ENCODE peak calls at places on chromosomes 6 and 20, in six cellular contexts. Y is bronchial epithelial cell, L is hepatocyte, E is endothelial cell, O is nephron progenitor cell, H is fibroblast of villous mesenchyme. S is an unnamed sample.

GRCh38 chr6:97133071-97133470 is 149.9 kb downstream of the MMS22L start:
- DNase-seq in L (no peak), Y (no peak), H (no peak), E (no peak), O (no peak), S (no peak)

GRCh38 chr6:34150766-34151165 is 4.9 kb upstream of the GRM4 start:
- DNase-seq in L (no peak), Y (no peak), E (no peak), H (no peak), O (no peak), S (no peak)

GRCh38 chr6:139515511-139515910 is 141.1 kb upstream of the CITED2 start:
- DNase-seq in Y (no peak), L (no peak), O (no peak), E (no peak), H (peak), S (peak)

GRCh38 chr20:2612073-2612472 is 40.4 kb upstream of the NOP56 start:
- DNase-seq in Y (no peak), L (no peak), O (no peak), H (no peak), E (no peak), S (no peak)

GRCh38 chr6:36627801-36628246 is 33.7 kb downstream of the SRSF3 start:
- DNase-seq in O (no peak), Y (peak), L (peak), H (peak), E (no peak), S (no peak)

GRCh38 chr6:163705923-163706322 is 291.4 kb downstream of the QKI start:
- DNase-seq in H (no peak), L (no peak), E (no peak), O (no peak), Y (no peak), S (no peak)

GRCh38 chr20:54260116-54260515 is 52.2 kb downstream of the PFDN4 start:
- DNase-seq in O (no peak), E (no peak), L (no peak), Y (no peak), H (no peak), S (no peak)

GRCh38 chr6:44057931-44058616 is 69.2 kb downstream of the MRPL14 start:
- DNase-seq in Y (no peak), E (no peak), H (peak), O (no peak), L (no peak), S (no peak)

GRCh38 chr6:151070666-151071065 is 169.1 kb upstream of the AKAP12 start:
- DNase-seq in O (no peak), H (peak), L (no peak), Y (no peak), E (no peak), S (no peak)

GRCh38 chr6:45364466-45364865 is 13.3 kb downstream of the SUPT3H start:
- DNase-seq in L (no peak), Y (no peak), O (no peak), H (no peak), E (no peak), S (no peak)

GRCh38 chr20:2507875-2508630 is 662 bp downstream of the ZNF343 start:
- DNase-seq in H (peak), Y (peak), O (no peak), L (peak), E (no peak), S (no peak)

GRCh38 chr20:57457243-57457761 is 66.1 kb downstream of the RBM38 start:
- DNase-seq in E (no peak), L (no peak), O (no peak), Y (no peak), H (no peak), S (no peak)

GRCh38 chr6:35259194-35259945 is at the start of gene ZNF76:
- DNase-seq in O (peak), H (peak), L (peak), E (peak), Y (peak), S (peak)

GRCh38 chr6:35260642-35261570 is 1.4 kb downstream of the ZNF76 start:
- DNase-seq in Y (no peak), L (no peak), E (no peak), H (peak), O (no peak), S (no peak)

GRCh38 chr6:35259946-35260626 is 551 bp downstream of the ZNF76 start:
- DNase-seq in E (peak), H (peak), L (peak), O (no peak), Y (peak), S (peak)

GRCh38 chr6:35258336-35258735 is 1.2 kb upstream of the ZNF76 start:
- DNase-seq in O (no peak), H (no peak), E (no peak), Y (no peak), L (no peak), S (no peak)

GRCh38 chr6:35258858-35259193 is 709 bp upstream of the ZNF76 start:
- DNase-seq in E (peak), L (peak), O (no peak), Y (peak), H (peak), S (peak)
- TF ChIP-seq CTCF in E (no peak), L (peak), O (no peak), Y (peak), H (peak), S (no peak)

GRCh38 chr6:108570518-108570917 is 9.8 kb downstream of the FOXO3 start:
- DNase-seq in Y (no peak), O (no peak), L (no peak), H (no peak), E (no peak), S (peak)
- TF ChIP-seq CTCF in Y (no peak), O (no peak), L (peak), H (peak), E (no peak), S (no peak)

DNA sequence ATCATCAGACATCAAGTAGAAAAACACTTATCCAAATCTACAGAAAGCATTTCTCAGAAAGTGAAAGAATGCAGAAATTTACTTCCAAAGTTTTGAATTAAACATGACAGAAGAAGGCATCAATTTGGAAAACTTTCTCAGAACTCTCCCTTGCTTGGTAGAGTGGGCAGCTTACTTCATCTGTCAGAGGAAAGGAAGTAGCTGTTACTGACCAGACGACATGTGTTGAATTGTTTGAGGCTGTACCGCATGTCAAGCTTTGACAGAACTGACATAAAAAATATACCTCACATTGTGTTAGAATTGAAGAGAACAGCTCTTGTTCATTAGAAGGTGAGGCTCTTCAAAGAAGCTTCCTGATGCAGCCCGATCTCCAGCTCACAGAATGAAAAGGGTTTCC is 190.6 kb downstream of the PLCB1 start:
- DNase-seq in Y (no peak), H (no peak), E (no peak), L (no peak), O (no peak), S (no peak)
- TF ChIP-seq CTCF in Y (no peak), H (no peak), E (no peak), L (no peak), O (no peak), S (no peak)

GRCh38 chr6:85118233-85118632 is 331.6 kb upstream of the NT5E start:
- DNase-seq in O (no peak), E (no peak), H (no peak), L (no peak), Y (no peak), S (peak)
- TF ChIP-seq CTCF in O (peak), E (no peak), H (no peak), L (peak), Y (no peak), S (peak)

GRCh38 chr20:60340232-60340631 is 382.0 kb downstream of the CDH26 start:
- DNase-seq in E (no peak), Y (no peak), O (no peak), L (no peak), H (no peak), S (no peak)
- TF ChIP-seq CTCF in E (no peak), Y (no peak), O (no peak), L (no peak), H (no peak), S (no peak)

GRCh38 chr6:31247813-31248212 is 24.1 kb downstream of the HLA-C start:
- DNase-seq in E (no peak), Y (no peak), H (no peak), O (no peak), L (no peak), S (no peak)

GRCh38 chr6:31249184-31249583 is 22.7 kb downstream of the HLA-C start:
- DNase-seq in L (no peak), H (no peak), O (no peak), E (no peak), Y (no peak), S (no peak)

GRCh38 chr6:31252625-31253024 is 19.3 kb downstream of the HLA-C start:
- DNase-seq in O (no peak), H (no peak), Y (no peak), E (no peak), L (no peak), S (no peak)
- TF ChIP-seq CTCF in O (no peak), H (peak), Y (no peak), E (no peak), L (no peak), S (peak)

GRCh38 chr20:62141397-62142251 is 1.6 kb downstream of the PSMA7 start:
- DNase-seq in L (peak), Y (peak), O (no peak), E (no peak), H (peak), S (peak)
- TF ChIP-seq CTCF in L (peak), Y (peak), O (no peak), E (no peak), H (peak), S (peak)

GRCh38 chr6:26660096-26660425 is 515 bp upstream of the ZNF322 start:
- DNase-seq in O (no peak), Y (peak), E (no peak), L (peak), H (no peak), S (peak)
- TF ChIP-seq CTCF in O (no peak), Y (peak), E (no peak), L (peak), H (no peak), S (no peak)

S was measured in GM23338.